ENCODE peak calls at places on chromosome 5, in six cellular contexts. M is ascending aorta, R is PC-3, T is upper lobe of left lung, H is lower lobe of right lung, K is fibroblast of lung. P is an unnamed sample.
A peak's percentile ranks its signal among the peaks of the same experiment; 100 is the strongest.

GRCh38 chr5:130164966-130165365 is 260.7 kb downstream of the CHSY3 start:
- DNase-seq in M (no peak), R (peak; percentile 76), T (no peak), H (no peak), K (peak; percentile 49), P (no peak)

GRCh38 chr5:157744055-157745011 is 821 bp downstream of the LSM11 start:
- DNase-seq in M (no peak), R (peak; percentile 37), T (no peak), H (peak; percentile 64), K (no peak), P (peak; percentile 84)

GRCh38 chr5:109630109-109630508 is 59.6 kb upstream of the MAN2A1 start:
- DNase-seq in M (no peak), R (no peak), T (no peak), H (no peak), K (peak; percentile 33), P (no peak)

GRCh38 chr5:170404398-170404797 is 15.2 kb upstream of the KCNMB1 start:
- DNase-seq in M (no peak), R (no peak), T (no peak), H (peak; percentile 65), K (no peak), P (no peak)

GRCh38 chr5:169856571-169856970 is 123.7 kb downstream of the INSYN2B start:
- DNase-seq in M (no peak), R (peak; percentile 81), T (no peak), H (no peak), K (peak; percentile 85), P (no peak)

GRCh38 chr5:34526682-34527305 is 129.3 kb upstream of the RAI14 start:
- DNase-seq in M (no peak), R (no peak), T (no peak), H (no peak), K (no peak), P (no peak)

GRCh38 chr5:44365351-44365750 is 23.9 kb downstream of the FGF10 start:
- DNase-seq in M (no peak), R (no peak), T (no peak), H (no peak), K (peak; percentile 85), P (no peak)

GRCh38 chr5:142342128-142342981 is 17.5 kb upstream of the SPRY4 start:
- DNase-seq in M (peak; percentile 63), R (peak; percentile 45), T (no peak), H (peak; percentile 61), K (peak; percentile 35), P (no peak)

GRCh38 chr5:74132485-74132884 is 506.5 kb downstream of the ARHGEF28 start:
- DNase-seq in M (no peak), R (no peak), T (peak; percentile 13), H (no peak), K (no peak), P (peak; percentile 60)

GRCh38 chr5:144017119-144017518 is 153.3 kb downstream of the YIPF5 start:
- DNase-seq in M (no peak), R (no peak), T (no peak), H (no peak), K (no peak), P (no peak)

GRCh38 chr5:169970911-169971436 is 9.3 kb downstream of the INSYN2B start:
- DNase-seq in M (no peak), R (peak; percentile 91), T (peak; percentile 20), H (peak; percentile 46), K (peak; percentile 77), P (peak; percentile 82)

GRCh38 chr5:53473644-53474043 is 6.8 kb upstream of the FST start:
- DNase-seq in M (no peak), R (no peak), T (no peak), H (no peak), K (no peak), P (no peak)

GRCh38 chr5:158802941-158803341 is 296.8 kb downstream of the EBF1 start:
- DNase-seq in M (no peak), R (no peak), T (no peak), H (no peak), K (peak; percentile 50), P (no peak)

GRCh38 chr5:154190652-154191304 is at the start of gene GALNT10:
- DNase-seq in M (peak; percentile 76), R (peak; percentile 59), T (peak; percentile 96), H (peak; percentile 80), K (peak; percentile 71), P (peak; percentile 89)

GRCh38 chr5:17042041-17042440 is 106.0 kb upstream of the MYO10 start:
- DNase-seq in M (no peak), R (no peak), T (no peak), H (no peak), K (no peak), P (no peak)

GRCh38 chr5:137001026-137001569 is 498.0 kb downstream of the SPOCK1 start:
- DNase-seq in M (no peak), R (no peak), T (no peak), H (no peak), K (no peak), P (no peak)

GRCh38 chr5:175354961-175355360 is 89.0 kb downstream of the DRD1 start:
- DNase-seq in M (no peak), R (no peak), T (no peak), H (no peak), K (no peak), P (no peak)

GRCh38 chr5:102152906-102153787 is 142.9 kb downstream of the SLCO4C1 start:
- DNase-seq in M (no peak), R (peak; percentile 68), T (no peak), H (no peak), K (no peak), P (no peak)

GRCh38 chr5:55657443-55657842 is 54.7 kb downstream of the SLC38A9 start:
- DNase-seq in M (no peak), R (peak; percentile 51), T (no peak), H (no peak), K (no peak), P (no peak)

GRCh38 chr5:27308151-27308550 is 269.8 kb upstream of the CDH9 start:
- DNase-seq in M (no peak), R (peak; percentile 94), T (no peak), H (no peak), K (no peak), P (no peak)

DNA sequence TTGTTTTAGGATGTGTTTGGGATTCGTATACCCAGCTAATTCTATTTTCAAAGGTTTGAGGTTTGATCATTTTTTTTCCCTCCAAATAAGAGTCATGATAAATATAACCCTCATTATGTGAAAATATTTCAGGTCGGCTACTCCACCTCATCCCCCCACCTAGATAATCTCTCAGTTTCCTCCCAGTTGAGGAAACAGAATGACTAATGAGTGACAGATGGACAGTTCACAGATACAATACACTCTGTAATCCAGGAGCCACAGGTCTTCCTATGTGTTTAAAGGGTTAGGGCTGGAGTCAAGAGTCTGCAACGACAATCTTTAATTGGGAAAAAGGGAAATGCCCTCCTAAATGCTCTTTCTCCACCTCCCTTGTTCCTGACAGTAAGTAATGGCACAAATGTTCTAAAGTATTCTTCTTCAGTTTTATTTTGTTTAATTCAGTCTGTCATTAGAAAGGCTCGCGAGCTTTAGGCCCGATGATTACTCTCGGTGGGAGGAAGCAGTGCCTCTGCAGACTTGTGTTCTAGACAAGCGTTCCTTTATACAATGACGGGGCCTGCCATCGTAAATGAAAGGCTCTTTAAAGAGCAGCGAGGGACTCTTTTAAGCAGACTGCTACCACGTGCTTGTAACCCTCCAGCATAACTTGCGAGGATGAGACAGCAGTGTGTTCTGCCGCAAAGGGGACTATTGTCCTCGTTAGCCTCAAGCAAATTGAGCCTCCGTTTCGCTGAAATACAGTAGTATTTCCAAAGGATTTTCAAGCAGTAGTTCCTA is 69.0 kb downstream of the MEF2C start:
- DNase-seq in M (no peak), R (peak; percentile 46), T (no peak), H (no peak), K (no peak), P (no peak)
- H3K4me1 ChIP-seq in M (peaks cover 40% of the 10 kb centered on the region), R (peaks cover 11% of the 10 kb centered on the region), T (peaks cover 7% of the 10 kb centered on the region), H (peaks cover 10% of the 10 kb centered on the region), K (no peaks in the 10 kb centered on the region), P (no peaks in the 10 kb centered on the region)

DNA sequence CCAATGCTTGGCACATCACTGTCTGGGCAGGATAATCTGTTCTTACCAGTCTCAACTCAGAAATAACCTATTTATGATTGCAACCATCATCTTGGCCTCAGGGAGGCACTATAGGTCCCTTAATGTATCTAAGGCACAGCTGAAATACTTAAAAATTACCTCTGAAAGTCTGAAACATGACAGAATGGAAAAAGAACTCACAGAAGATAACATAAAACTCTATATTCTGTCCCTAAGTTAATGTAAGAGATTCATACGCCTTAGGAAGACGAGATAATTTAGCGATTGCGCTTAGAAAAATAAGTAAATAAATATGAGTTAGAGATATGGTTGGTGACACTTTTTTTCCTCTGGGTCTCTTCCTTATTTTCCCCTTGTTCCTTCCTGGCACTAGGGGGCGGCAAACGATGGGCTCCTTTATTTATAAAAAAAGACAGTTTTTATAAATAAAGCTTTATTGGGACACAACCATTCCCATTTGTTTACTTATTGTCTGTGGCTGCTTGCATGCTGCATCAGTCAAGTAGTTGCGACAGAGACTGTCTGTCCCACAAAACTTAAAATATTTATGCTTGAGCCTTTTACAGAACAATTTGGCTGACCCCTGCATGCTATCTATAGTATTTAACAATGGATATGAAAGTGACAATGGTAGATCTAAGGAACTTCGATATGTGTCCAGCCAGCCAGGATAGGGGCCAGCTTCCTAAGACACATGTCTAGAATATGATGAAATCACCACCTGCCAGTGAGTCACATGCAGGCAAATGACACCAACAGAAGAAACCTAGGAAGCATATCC is 79.6 kb downstream of the PDE4D start:
- DNase-seq in M (no peak), R (peak; percentile 66), T (no peak), H (no peak), K (peak; percentile 80), P (no peak)
- TF ChIP-seq CTCF in M (peak; percentile 57), R (peak; percentile 73), T (peak; percentile 58), H (peak; percentile 51), K (peak; percentile 44), P (peak; percentile 48)

DNA sequence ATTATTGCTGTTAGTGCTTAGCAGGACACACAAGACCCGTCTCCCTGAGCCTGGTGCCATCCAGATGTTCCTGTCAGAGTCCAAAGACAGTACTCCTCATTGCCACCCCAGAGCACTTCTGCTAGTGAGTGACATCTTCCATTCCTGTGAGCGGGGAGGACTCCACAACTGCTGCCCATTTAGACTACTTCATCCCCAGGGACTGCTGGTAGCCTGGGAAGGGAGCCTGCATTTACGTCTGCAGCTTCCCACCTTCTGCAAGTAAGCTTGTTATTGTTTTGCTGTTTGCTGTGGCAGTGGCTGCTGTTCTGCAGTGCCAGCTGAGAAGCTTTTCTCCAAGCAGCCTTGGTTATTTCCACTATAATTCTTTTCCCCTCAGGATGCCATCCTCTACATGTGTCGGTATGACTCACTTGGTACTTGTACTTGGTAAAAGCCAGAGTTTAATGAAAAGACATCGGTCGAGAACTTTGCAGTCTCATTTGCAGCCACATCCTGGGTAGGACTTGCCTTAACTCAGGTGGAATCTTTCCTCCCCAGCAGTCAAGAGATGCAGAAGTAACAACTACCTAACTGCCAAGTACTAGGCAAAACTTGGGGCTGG is 10.6 kb upstream of the MAP1B start:
- DNase-seq in M (no peak), R (no peak), T (no peak), H (no peak), K (no peak), P (no peak)
- H3K4me1 ChIP-seq in M (no peaks in the 10 kb centered on the region), R (no peaks in the 10 kb centered on the region), T (no peaks in the 10 kb centered on the region), H (no peaks in the 10 kb centered on the region), K (no peaks in the 10 kb centered on the region), P (no peaks in the 10 kb centered on the region)

DNA sequence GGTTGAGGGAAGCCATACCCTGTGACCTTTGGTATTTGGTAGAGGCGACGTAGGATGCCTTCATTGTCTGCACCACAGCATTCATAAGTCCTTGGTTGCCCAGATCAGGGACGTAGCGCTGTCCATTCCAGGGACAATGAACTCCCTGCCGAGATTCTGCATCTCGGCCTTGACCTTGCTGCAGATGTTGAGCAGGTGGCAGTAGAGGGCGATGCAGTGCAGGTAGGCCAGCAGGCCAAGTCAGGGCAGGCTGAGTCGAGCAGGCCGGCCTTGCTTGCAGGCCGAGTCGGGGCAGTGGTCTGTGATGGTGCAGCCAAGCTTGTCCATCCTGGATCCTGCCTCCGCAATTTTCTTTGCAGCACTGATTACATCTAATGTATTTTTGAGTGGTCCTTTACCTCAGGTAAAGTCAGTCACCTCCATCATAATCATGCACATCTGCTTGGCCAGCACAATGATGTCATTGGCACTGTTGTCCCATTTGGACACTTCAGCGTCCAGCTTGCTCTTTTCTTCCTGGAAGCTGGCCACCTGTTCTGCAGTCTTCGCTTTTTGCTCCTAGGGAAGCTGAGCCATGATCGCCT is 93.4 kb upstream of the CCDC112 start:
- DNase-seq in M (no peak), R (no peak), T (peak; percentile 42), H (peak; percentile 59), K (no peak), P (no peak)
- TF ChIP-seq CTCF in M (no peak), R (peak; percentile 49), T (peak; percentile 51), H (peak; percentile 39), K (no peak), P (no peak)

P was measured in kidney.